ENCODE peak calls at places on chromosomes 13 and 19, in ten cellular contexts. One of them, this sample, is unnamed.
A peak's percentile ranks its signal among the peaks of the same experiment; 100 is the strongest.

GRCh38 chr13:40648841-40649240 is 17.6 kb downstream of the FOXO1 start:
- DNase-seq in transverse colon: no peak
- DNase-seq in prostate gland: no peak
- DNase-seq in SK-N-SH: no peak
- DNase-seq in heart left ventricle: no peak
- DNase-seq in foreskin keratinocyte: no peak
- DNase-seq in thoracic aorta: no peak
- DNase-seq in MCF 10A: no peak
- DNase-seq in neural crest cell: no peak
- DNase-seq in mucosa of descending colon: no peak
- DNase-seq in this sample: no peak

GRCh38 chr19:46631481-46631880 is 4.5 kb downstream of the GNG8 start:
- DNase-seq in transverse colon: no peak
- DNase-seq in prostate gland: no peak
- DNase-seq in SK-N-SH: no peak
- DNase-seq in heart left ventricle: no peak
- DNase-seq in foreskin keratinocyte: no peak
- DNase-seq in thoracic aorta: no peak
- DNase-seq in MCF 10A: peak; percentile 50
- DNase-seq in neural crest cell: no peak
- DNase-seq in mucosa of descending colon: no peak
- DNase-seq in this sample: no peak

GRCh38 chr19:53195265-53195879 is 2.2 kb upstream of the ZNF665 start:
- DNase-seq in transverse colon: peak; percentile 84
- DNase-seq in prostate gland: peak; percentile 83
- DNase-seq in SK-N-SH: peak; percentile 66
- DNase-seq in heart left ventricle: peak; percentile 68
- DNase-seq in foreskin keratinocyte: peak; percentile 50
- DNase-seq in thoracic aorta: peak; percentile 28
- DNase-seq in MCF 10A: peak; percentile 50
- DNase-seq in neural crest cell: peak; percentile 61
- DNase-seq in mucosa of descending colon: peak; percentile 75
- DNase-seq in this sample: peak; percentile 63

GRCh38 chr19:19597809-19598306 is 20.6 kb downstream of the PBX4 start:
- DNase-seq in transverse colon: no peak
- DNase-seq in prostate gland: no peak
- DNase-seq in SK-N-SH: no peak
- DNase-seq in heart left ventricle: no peak
- DNase-seq in foreskin keratinocyte: no peak
- DNase-seq in thoracic aorta: no peak
- DNase-seq in MCF 10A: no peak
- DNase-seq in neural crest cell: no peak
- DNase-seq in mucosa of descending colon: no peak
- DNase-seq in this sample: no peak

GRCh38 chr13:33230178-33230881 is 55.2 kb downstream of the STARD13 start:
- DNase-seq in transverse colon: no peak
- DNase-seq in prostate gland: no peak
- DNase-seq in SK-N-SH: no peak
- DNase-seq in heart left ventricle: no peak
- DNase-seq in foreskin keratinocyte: no peak
- DNase-seq in thoracic aorta: no peak
- DNase-seq in MCF 10A: peak; percentile 56
- DNase-seq in neural crest cell: no peak
- DNase-seq in mucosa of descending colon: no peak
- DNase-seq in this sample: no peak

GRCh38 chr13:97221491-97221890 is 642 bp upstream of the MBNL2 start:
- DNase-seq in transverse colon: no peak
- DNase-seq in prostate gland: no peak
- DNase-seq in SK-N-SH: no peak
- DNase-seq in heart left ventricle: no peak
- DNase-seq in foreskin keratinocyte: no peak
- DNase-seq in thoracic aorta: no peak
- DNase-seq in MCF 10A: no peak
- DNase-seq in neural crest cell: no peak
- DNase-seq in mucosa of descending colon: no peak
- DNase-seq in this sample: no peak

GRCh38 chr19:38676023-38676877 is 28.8 kb downstream of the ACTN4 start:
- DNase-seq in transverse colon: no peak
- DNase-seq in prostate gland: no peak
- DNase-seq in SK-N-SH: no peak
- DNase-seq in heart left ventricle: peak; percentile 72
- DNase-seq in foreskin keratinocyte: no peak
- DNase-seq in thoracic aorta: no peak
- DNase-seq in MCF 10A: no peak
- DNase-seq in neural crest cell: no peak
- DNase-seq in mucosa of descending colon: no peak
- DNase-seq in this sample: no peak

GRCh38 chr19:17348700-17349099 is 11.3 kb downstream of the GTPBP3 start:
- DNase-seq in transverse colon: no peak
- DNase-seq in prostate gland: no peak
- DNase-seq in SK-N-SH: peak; percentile 86
- DNase-seq in heart left ventricle: peak; percentile 88
- DNase-seq in foreskin keratinocyte: no peak
- DNase-seq in thoracic aorta: peak; percentile 51
- DNase-seq in MCF 10A: peak; percentile 87
- DNase-seq in neural crest cell: no peak
- DNase-seq in mucosa of descending colon: peak; percentile 43
- DNase-seq in this sample: peak; percentile 41

GRCh38 chr19:45008554-45008953 is 7.3 kb downstream of the RELB start:
- DNase-seq in transverse colon: peak; percentile 85
- DNase-seq in prostate gland: no peak
- DNase-seq in SK-N-SH: no peak
- DNase-seq in heart left ventricle: no peak
- DNase-seq in foreskin keratinocyte: no peak
- DNase-seq in thoracic aorta: no peak
- DNase-seq in MCF 10A: no peak
- DNase-seq in neural crest cell: no peak
- DNase-seq in mucosa of descending colon: peak; percentile 86
- DNase-seq in this sample: no peak

GRCh38 chr19:57465680-57466381 is 8.9 kb upstream of the VN1R1 start:
- DNase-seq in transverse colon: peak; percentile 17
- DNase-seq in prostate gland: no peak
- DNase-seq in SK-N-SH: peak; percentile 48
- DNase-seq in heart left ventricle: no peak
- DNase-seq in foreskin keratinocyte: no peak
- DNase-seq in thoracic aorta: no peak
- DNase-seq in MCF 10A: peak; percentile 45
- DNase-seq in neural crest cell: no peak
- DNase-seq in mucosa of descending colon: no peak
- DNase-seq in this sample: peak; percentile 17

GRCh38 chr19:15562861-15563260 is 52.2 kb upstream of the CYP4F8 start:
- DNase-seq in transverse colon: no peak
- DNase-seq in prostate gland: no peak
- DNase-seq in SK-N-SH: no peak
- DNase-seq in heart left ventricle: no peak
- DNase-seq in foreskin keratinocyte: no peak
- DNase-seq in thoracic aorta: no peak
- DNase-seq in MCF 10A: no peak
- DNase-seq in neural crest cell: no peak
- DNase-seq in mucosa of descending colon: no peak
- DNase-seq in this sample: peak; percentile 49

GRCh38 chr19:57560049-57560491 is 407 bp upstream of the ZNF550 start:
- DNase-seq in transverse colon: no peak
- DNase-seq in prostate gland: no peak
- DNase-seq in SK-N-SH: peak; percentile 30
- DNase-seq in heart left ventricle: peak; percentile 63
- DNase-seq in foreskin keratinocyte: no peak
- DNase-seq in thoracic aorta: no peak
- DNase-seq in MCF 10A: peak; percentile 38
- DNase-seq in neural crest cell: no peak
- DNase-seq in mucosa of descending colon: peak; percentile 28
- DNase-seq in this sample: no peak

GRCh38 chr13:70964124-70964523 is 855.9 kb upstream of the KLHL1 start:
- DNase-seq in transverse colon: no peak
- DNase-seq in prostate gland: no peak
- DNase-seq in SK-N-SH: no peak
- DNase-seq in heart left ventricle: no peak
- DNase-seq in foreskin keratinocyte: no peak
- DNase-seq in thoracic aorta: no peak
- DNase-seq in MCF 10A: peak; percentile 28
- DNase-seq in neural crest cell: no peak
- DNase-seq in mucosa of descending colon: no peak
- DNase-seq in this sample: peak; percentile 1
- TF ChIP-seq CTCF in transverse colon: no peak
- TF ChIP-seq CTCF in prostate gland: no peak
- TF ChIP-seq CTCF in SK-N-SH: peak; percentile 53
- TF ChIP-seq CTCF in heart left ventricle: no peak
- TF ChIP-seq CTCF in foreskin keratinocyte: no peak
- TF ChIP-seq CTCF in thoracic aorta: no peak
- TF ChIP-seq CTCF in MCF 10A: no peak
- TF ChIP-seq CTCF in neural crest cell: peak; percentile 50
- TF ChIP-seq CTCF in mucosa of descending colon: no peak
- TF ChIP-seq CTCF in this sample: no peak

DNA sequence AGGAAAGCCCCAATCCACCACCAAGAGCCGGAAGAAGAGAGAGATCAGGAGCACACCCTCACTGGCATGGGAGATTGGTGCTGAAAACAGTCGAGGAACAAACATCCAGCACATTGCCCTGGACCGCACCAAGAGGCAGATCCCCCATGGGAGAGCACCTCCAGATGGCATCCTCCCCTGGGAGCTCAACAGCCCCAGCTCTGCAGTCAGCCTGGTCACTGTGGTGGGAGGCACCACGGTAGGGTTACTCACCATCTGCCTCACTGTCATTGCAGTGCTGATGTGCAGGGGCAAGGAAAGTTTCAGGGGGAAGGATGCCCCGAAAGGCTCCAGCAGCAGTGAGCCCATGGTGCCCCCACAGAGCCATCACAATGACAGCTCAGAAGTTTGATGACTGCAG is 110.2 kb downstream of the STOML3 start:
- DNase-seq in transverse colon: no peak
- DNase-seq in prostate gland: no peak
- DNase-seq in SK-N-SH: no peak
- DNase-seq in heart left ventricle: no peak
- DNase-seq in foreskin keratinocyte: no peak
- DNase-seq in thoracic aorta: no peak
- DNase-seq in MCF 10A: no peak
- DNase-seq in neural crest cell: no peak
- DNase-seq in mucosa of descending colon: no peak
- DNase-seq in this sample: no peak
- TF ChIP-seq CTCF in transverse colon: no peak
- TF ChIP-seq CTCF in prostate gland: no peak
- TF ChIP-seq CTCF in SK-N-SH: no peak
- TF ChIP-seq CTCF in heart left ventricle: no peak
- TF ChIP-seq CTCF in foreskin keratinocyte: no peak
- TF ChIP-seq CTCF in thoracic aorta: no peak
- TF ChIP-seq CTCF in MCF 10A: no peak
- TF ChIP-seq CTCF in neural crest cell: no peak
- TF ChIP-seq CTCF in mucosa of descending colon: no peak
- TF ChIP-seq CTCF in this sample: no peak

DNA sequence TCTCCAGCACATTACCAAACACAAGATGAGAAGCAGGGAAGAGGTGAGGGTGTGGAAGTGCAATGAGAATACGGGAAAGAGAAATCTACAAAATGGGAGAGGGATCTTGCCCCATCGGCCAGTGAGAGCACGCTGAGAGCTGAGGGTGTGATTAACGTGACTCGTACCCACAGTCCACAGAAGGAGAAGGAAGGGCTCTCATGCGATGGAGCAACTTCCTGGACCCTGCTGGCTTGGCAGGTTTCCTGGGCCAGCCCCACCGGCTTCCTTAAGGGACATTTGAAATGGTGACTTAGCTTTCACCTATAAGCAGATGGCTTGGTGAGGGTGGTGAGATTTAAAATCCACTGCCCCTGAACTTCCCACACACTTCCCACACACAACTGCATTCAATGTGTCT is 740.1 kb downstream of the UQCRFS1 start:
- DNase-seq in transverse colon: peak; percentile 26
- DNase-seq in prostate gland: no peak
- DNase-seq in SK-N-SH: no peak
- DNase-seq in heart left ventricle: peak; percentile 33
- DNase-seq in foreskin keratinocyte: no peak
- DNase-seq in thoracic aorta: no peak
- DNase-seq in MCF 10A: no peak
- DNase-seq in neural crest cell: no peak
- DNase-seq in mucosa of descending colon: peak; percentile 49
- DNase-seq in this sample: peak; percentile 22
- TF ChIP-seq CTCF in transverse colon: no peak
- TF ChIP-seq CTCF in prostate gland: no peak
- TF ChIP-seq CTCF in SK-N-SH: no peak
- TF ChIP-seq CTCF in heart left ventricle: no peak
- TF ChIP-seq CTCF in foreskin keratinocyte: no peak
- TF ChIP-seq CTCF in thoracic aorta: no peak
- TF ChIP-seq CTCF in MCF 10A: no peak
- TF ChIP-seq CTCF in neural crest cell: no peak
- TF ChIP-seq CTCF in mucosa of descending colon: no peak
- TF ChIP-seq CTCF in this sample: no peak

GRCh38 chr19:12610540-12611360 is at the start of the genes ZNF490 and ZNF791:
- DNase-seq in transverse colon: peak; percentile 99
- DNase-seq in prostate gland: peak; percentile 99
- DNase-seq in SK-N-SH: peak; percentile 96
- DNase-seq in heart left ventricle: peak; percentile 99
- DNase-seq in foreskin keratinocyte: peak; percentile 86
- DNase-seq in thoracic aorta: peak; percentile 98
- DNase-seq in MCF 10A: peak; percentile 99
- DNase-seq in neural crest cell: peak; percentile 96
- DNase-seq in mucosa of descending colon: peak; percentile 96
- DNase-seq in this sample: peak; percentile 93
- TF ChIP-seq CTCF in transverse colon: no peak
- TF ChIP-seq CTCF in prostate gland: no peak
- TF ChIP-seq CTCF in SK-N-SH: peak; percentile 28
- TF ChIP-seq CTCF in heart left ventricle: no peak
- TF ChIP-seq CTCF in foreskin keratinocyte: no peak
- TF ChIP-seq CTCF in thoracic aorta: no peak
- TF ChIP-seq CTCF in MCF 10A: no peak
- TF ChIP-seq CTCF in neural crest cell: no peak
- TF ChIP-seq CTCF in mucosa of descending colon: peak; percentile 19
- TF ChIP-seq CTCF in this sample: no peak

GRCh38 chr13:57633141-57633949 is 1.8 kb downstream of the PCDH17 start:
- DNase-seq in transverse colon: peak; percentile 13
- DNase-seq in prostate gland: no peak
- DNase-seq in SK-N-SH: peak; percentile 79
- DNase-seq in heart left ventricle: peak; percentile 74
- DNase-seq in foreskin keratinocyte: no peak
- DNase-seq in thoracic aorta: no peak
- DNase-seq in MCF 10A: no peak
- DNase-seq in neural crest cell: peak; percentile 56
- DNase-seq in mucosa of descending colon: peak; percentile 23
- DNase-seq in this sample: no peak
- TF ChIP-seq CTCF in transverse colon: peak; percentile 25
- TF ChIP-seq CTCF in prostate gland: no peak
- TF ChIP-seq CTCF in SK-N-SH: peak; percentile 41
- TF ChIP-seq CTCF in heart left ventricle: peak; percentile 64
- TF ChIP-seq CTCF in foreskin keratinocyte: peak; percentile 3
- TF ChIP-seq CTCF in thoracic aorta: no peak
- TF ChIP-seq CTCF in MCF 10A: no peak
- TF ChIP-seq CTCF in neural crest cell: peak; percentile 62
- TF ChIP-seq CTCF in mucosa of descending colon: no peak
- TF ChIP-seq CTCF in this sample: no peak